ENCODE peak calls at places on chromosome 16, in six cellular contexts. V is GM23248; Q is naive thymus-derived CD4-positive, alpha-beta T cell; K is WERI-Rb-1; P is spleen; H is breast epithelium. W is an unnamed sample. For H3K9me3, the result is how much of the 10 kb centered on the place peaks cover.

GRCh38 chr16:19115148-19116021 is 1.6 kb downstream of the ITPRIPL2 start:
- DNase-seq in V (no peak), Q (no peak), K (no peak), P (no peak), H (no peak), W (no peak)

GRCh38 chr16:89708481-89708931 is 7.0 kb upstream of the SPATA2L start:
- DNase-seq in V (no peak), Q (no peak), K (no peak), P (no peak), H (no peak), W (no peak)

GRCh38 chr16:8848231-8848938 is 20.4 kb downstream of the CARHSP1 start:
- DNase-seq in V (no peak), Q (no peak), K (no peak), P (peak), H (no peak), W (no peak)

GRCh38 chr16:49899991-49900690 is 44.2 kb upstream of the ZNF423 start:
- DNase-seq in V (no peak), Q (no peak), K (no peak), P (no peak), H (no peak), W (no peak)

GRCh38 chr16:64440005-64440404 is 681.9 kb downstream of the CDH11 start:
- DNase-seq in V (no peak), Q (no peak), K (no peak), P (no peak), H (no peak), W (no peak)

GRCh38 chr16:7304257-7304656 is 28.4 kb upstream of the RBFOX1 start:
- DNase-seq in V (no peak), Q (no peak), K (no peak), P (no peak), H (no peak), W (no peak)

GRCh38 chr16:27222499-27223225 is 19.3 kb downstream of the KDM8 start:
- DNase-seq in V (peak), Q (no peak), K (peak), P (no peak), H (no peak), W (peak)

GRCh38 chr16:85615014-85615851 is 2.1 kb downstream of the GSE1 start:
- DNase-seq in V (no peak), Q (peak), K (no peak), P (peak), H (peak), W (no peak)

GRCh38 chr16:6081320-6081976 is 983.9 kb upstream of the EEF2KMT start:
- DNase-seq in V (peak), Q (no peak), K (peak), P (no peak), H (no peak), W (peak)

GRCh38 chr16:80570106-80570478 is 29.3 kb downstream of the DYNLRB2 start:
- DNase-seq in V (no peak), Q (no peak), K (no peak), P (no peak), H (no peak), W (peak)

GRCh38 chr16:81319221-81319912 is 4.6 kb downstream of the GAN start:
- DNase-seq in V (peak), Q (no peak), K (no peak), P (no peak), H (no peak), W (peak)

GRCh38 chr16:57613514-57613913 is 14.9 kb upstream of the ADGRG1 start:
- DNase-seq in V (no peak), Q (no peak), K (no peak), P (peak), H (no peak), W (no peak)

GRCh38 chr16:86727131-86727530 is 148.8 kb downstream of the FOXL1 start:
- DNase-seq in V (no peak), Q (no peak), K (no peak), P (no peak), H (no peak), W (no peak)

GRCh38 chr16:5003828-5004227 is 29.9 kb downstream of the NAGPA start:
- DNase-seq in V (no peak), Q (no peak), K (no peak), P (peak), H (no peak), W (no peak)

GRCh38 chr16:82639666-82640336 is 13.0 kb downstream of the CDH13 start:
- DNase-seq in V (peak), Q (no peak), K (peak), P (no peak), H (no peak), W (peak)

GRCh38 chr16:57540906-57541753 is 1.3 kb upstream of the ADGRG5 start:
- DNase-seq in V (no peak), Q (no peak), K (no peak), P (peak), H (peak), W (no peak)

GRCh38 chr16:48912360-48912759 is 302.4 kb upstream of the N4BP1 start:
- DNase-seq in V (no peak), Q (no peak), K (no peak), P (no peak), H (no peak), W (no peak)

GRCh38 chr16:87303962-87304521 is 13.2 kb downstream of the C16orf95 start:
- DNase-seq in V (no peak), Q (no peak), K (no peak), P (no peak), H (no peak), W (no peak)

GRCh38 chr16:23504076-23504452 is 6.2 kb downstream of the GGA2 start:
- DNase-seq in V (peak), Q (no peak), K (no peak), P (no peak), H (no peak), W (peak)

GRCh38 chr16:62213763-62214162 is 177.5 kb upstream of the CDH8 start:
- DNase-seq in V (no peak), Q (no peak), K (peak), P (no peak), H (no peak), W (no peak)

GRCh38 chr16:84548971-84549844 is 44.7 kb upstream of the MEAK7 start:
- DNase-seq in V (no peak), Q (peak), K (no peak), P (peak), H (no peak), W (no peak)

GRCh38 chr16:7333326-7333725 is 681 bp downstream of the RBFOX1 start:
- DNase-seq in V (no peak), Q (no peak), K (no peak), P (no peak), H (no peak), W (no peak)

GRCh38 chr16:69112285-69113129 is 7.1 kb downstream of the HAS3 start:
- DNase-seq in V (peak), Q (no peak), K (peak), P (peak), H (no peak), W (peak)

GRCh38 chr16:29862383-29862883 is 593 bp downstream of the CDIPT start:
- DNase-seq in V (peak), Q (no peak), K (peak), P (no peak), H (no peak), W (no peak)

GRCh38 chr16:80503144-80503543 is 37.6 kb upstream of the DYNLRB2 start:
- DNase-seq in V (no peak), Q (no peak), K (no peak), P (no peak), H (no peak), W (no peak)

GRCh38 chr16:48628359-48628985 is 18.5 kb upstream of the N4BP1 start:
- DNase-seq in V (no peak), Q (no peak), K (no peak), P (no peak), H (no peak), W (no peak)

GRCh38 chr16:11586856-11587642 is at the start of gene LITAF:
- DNase-seq in V (peak), Q (peak), K (peak), P (peak), H (peak), W (peak)

GRCh38 chr16:65283238-65283651 is 161.4 kb upstream of the CDH11 start:
- DNase-seq in V (no peak), Q (no peak), K (no peak), P (no peak), H (no peak), W (no peak)

GRCh38 chr16:85279874-85280545 is 167.7 kb upstream of the CIBAR2 start:
- DNase-seq in V (no peak), Q (no peak), K (no peak), P (peak), H (no peak), W (no peak)

GRCh38 chr16:89431158-89431584 is 59.2 kb downstream of the ANKRD11 start:
- DNase-seq in V (peak), Q (no peak), K (no peak), P (no peak), H (peak), W (peak)

GRCh38 chr16:83171396-83171795 is 544.6 kb downstream of the CDH13 start:
- DNase-seq in V (no peak), Q (no peak), K (no peak), P (no peak), H (no peak), W (no peak)

GRCh38 chr16:23679274-23679985 is 741 bp downstream of the PLK1 start:
- DNase-seq in V (no peak), Q (no peak), K (peak), P (peak), H (no peak), W (peak)

GRCh38 chr16:28529124-28529523 is 9.7 kb downstream of the NUPR1 start:
- DNase-seq in V (no peak), Q (no peak), K (no peak), P (no peak), H (no peak), W (no peak)

GRCh38 chr16:51119576-51120288 is 31.3 kb downstream of the SALL1 start:
- DNase-seq in V (peak), Q (no peak), K (peak), P (no peak), H (no peak), W (no peak)

GRCh38 chr16:25709182-25709581 is 17.4 kb downstream of the HS3ST4 start:
- DNase-seq in V (no peak), Q (no peak), K (no peak), P (no peak), H (no peak), W (no peak)

GRCh38 chr16:73743665-73744496 is 552.7 kb upstream of the PSMD7 start:
- DNase-seq in V (no peak), Q (no peak), K (peak), P (no peak), H (no peak), W (peak)

GRCh38 chr16:23505942-23506605 is 4.2 kb downstream of the GGA2 start:
- DNase-seq in V (peak), Q (no peak), K (no peak), P (no peak), H (no peak), W (no peak)

GRCh38 chr16:20504418-20504817 is 53.1 kb downstream of the ACSM2A start:
- DNase-seq in V (no peak), Q (no peak), K (no peak), P (no peak), H (no peak), W (no peak)

GRCh38 chr16:20510323-20510722 is 59.0 kb downstream of the ACSM2A start:
- DNase-seq in V (no peak), Q (no peak), K (no peak), P (no peak), H (no peak), W (no peak)

GRCh38 chr16:20507280-20507679 is 56.0 kb downstream of the ACSM2A start:
- DNase-seq in V (no peak), Q (no peak), K (no peak), P (no peak), H (no peak), W (no peak)
- H3K9me3 ChIP-seq in V (under half), Q (under half), K (under half), P (under half), H (under half), W (under half)

GRCh38 chr16:71780521-71781089 is 28.0 kb downstream of the AP1G1 start:
- DNase-seq in V (no peak), Q (no peak), K (no peak), P (no peak), H (no peak), W (no peak)

GRCh38 chr16:71777329-71777728 is 31.3 kb downstream of the AP1G1 start:
- DNase-seq in V (no peak), Q (no peak), K (no peak), P (no peak), H (no peak), W (no peak)

GRCh38 chr16:71775949-71776348 is 32.7 kb downstream of the AP1G1 start:
- DNase-seq in V (no peak), Q (no peak), K (no peak), P (no peak), H (no peak), W (no peak)

GRCh38 chr16:71781741-71782140 is 26.9 kb downstream of the AP1G1 start:
- DNase-seq in V (peak), Q (no peak), K (no peak), P (no peak), H (no peak), W (peak)

GRCh38 chr16:71778780-71779179 is 29.9 kb downstream of the AP1G1 start:
- DNase-seq in V (no peak), Q (no peak), K (no peak), P (no peak), H (no peak), W (no peak)
- H3K9me3 ChIP-seq in V (under half), Q (under half), K (under half), P (under half), H (under half), W (under half)

GRCh38 chr16:67749436-67750078 is 30.4 kb upstream of the GFOD2 start:
- DNase-seq in V (no peak), Q (no peak), K (no peak), P (no peak), H (no peak), W (no peak)

GRCh38 chr16:67752641-67753040 is 33.5 kb upstream of the GFOD2 start:
- DNase-seq in V (no peak), Q (no peak), K (no peak), P (no peak), H (no peak), W (no peak)

GRCh38 chr16:67750466-67750865 is 31.4 kb upstream of the GFOD2 start:
- DNase-seq in V (no peak), Q (no peak), K (no peak), P (no peak), H (no peak), W (no peak)

GRCh38 chr16:67748791-67749282 is 29.7 kb upstream of the GFOD2 start:
- DNase-seq in V (no peak), Q (no peak), K (no peak), P (no peak), H (no peak), W (no peak)
- H3K9me3 ChIP-seq in V (under half), Q (under half), K (under half), P (under half), H (under half), W (under half)

GRCh38 chr16:75172578-75172977 is 24.3 kb downstream of the ZFP1 start:
- DNase-seq in V (no peak), Q (no peak), K (no peak), P (no peak), H (no peak), W (no peak)
- H3K9me3 ChIP-seq in V (under half), Q (under half), K (half or more), P (half or more), H (half or more), W (under half)

GRCh38 chr16:31715915-31716314 is 157.7 kb upstream of the ZNF267 start:
- DNase-seq in V (no peak), Q (no peak), K (no peak), P (no peak), H (no peak), W (no peak)
- H3K9me3 ChIP-seq in V (under half), Q (under half), K (under half), P (under half), H (under half), W (under half)

DNA sequence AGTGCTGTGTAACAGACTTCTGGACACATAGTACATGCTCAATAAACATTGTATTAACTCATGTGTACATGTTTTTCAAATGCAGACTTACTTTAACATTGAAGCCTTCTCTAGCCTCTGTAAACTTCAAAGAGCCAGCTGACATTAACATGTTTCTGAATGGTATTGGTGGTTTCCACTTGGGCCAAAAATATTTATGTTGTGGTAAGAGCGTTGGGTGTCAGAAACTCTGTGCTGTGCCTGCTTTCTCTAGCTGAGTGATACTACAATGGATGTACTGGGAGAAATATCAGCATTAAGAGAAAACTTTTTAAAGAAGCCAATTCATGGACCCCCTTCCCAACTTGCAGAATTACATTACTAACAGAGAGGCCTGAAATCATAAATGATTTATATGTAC is 1951.7 kb downstream of the TP53TG3F start:
- DNase-seq in V (no peak), Q (no peak), K (no peak), P (no peak), H (no peak), W (no peak)
- H3K9me3 ChIP-seq in V (under half), Q (under half), K (under half), P (under half), H (under half), W (under half)

GRCh38 chr16:31734265-31734664 is 139.3 kb upstream of the ZNF267 start:
- DNase-seq in V (no peak), Q (no peak), K (no peak), P (no peak), H (no peak), W (no peak)
- H3K9me3 ChIP-seq in V (under half), Q (under half), K (under half), P (half or more), H (half or more), W (under half)

GRCh38 chr16:71448274-71448866 is 6.5 kb upstream of the TLE7 start:
- DNase-seq in V (no peak), Q (no peak), K (no peak), P (no peak), H (no peak), W (no peak)
- H3K9me3 ChIP-seq in V (under half), Q (under half), K (under half), P (half or more), H (half or more), W (under half)

GRCh38 chr16:88346680-88347505 is 35.9 kb upstream of the ZNF469 start:
- DNase-seq in V (no peak), Q (no peak), K (no peak), P (peak), H (no peak), W (no peak)
- H3K9me3 ChIP-seq in V (under half), Q (under half), K (under half), P (under half), H (under half), W (under half)

W was measured in fibroblast of lung.